ENCODE peak calls at places on chromosomes 13 and 19, in six cellular contexts. Q, K, X, W, U and Z are unnamed samples.
A peak's percentile ranks its signal among the peaks of the same experiment; 100 is the strongest.

GRCh38 chr19:30148039-30148438 is 206.0 kb downstream of the URI1 start:
- DNase-seq in W (peak; percentile 64), Q (no peak), X (no peak), K (no peak), U (no peak), Z (no peak)

GRCh38 chr19:14673088-14673487 is 1.6 kb downstream of the ADGRE3 start:
- DNase-seq in W (no peak), Q (no peak), U (no peak), K (no peak), X (no peak), Z (no peak)

GRCh38 chr13:28719656-28720055 is 886 bp upstream of the SLC46A3 start:
- DNase-seq in K (peak; percentile 48), W (peak; percentile 32), U (peak; percentile 51), Q (peak; percentile 76), X (no peak), Z (no peak)

GRCh38 chr19:5903502-5904301 is at the start of gene NDUFA11:
- DNase-seq in K (peak; percentile 98), Q (peak; percentile 97), U (peak; percentile 94), W (no peak), X (peak; percentile 98), Z (peak; percentile 93)

GRCh38 chr19:50314724-50315700 is 14.2 kb downstream of the KCNC3 start:
- DNase-seq in U (no peak), Q (no peak), K (no peak), W (no peak), X (no peak), Z (no peak)

GRCh38 chr13:25778302-25778701 is 273.5 kb downstream of the SHISA2 start:
- DNase-seq in K (no peak), Q (no peak), X (no peak), U (no peak), W (no peak), Z (no peak)

GRCh38 chr19:5354403-5354802 is 13.8 kb upstream of the PTPRS start:
- DNase-seq in U (no peak), X (no peak), K (no peak), W (no peak), Q (peak; percentile 33), Z (no peak)

GRCh38 chr19:31002852-31003251 is 346.4 kb downstream of the TSHZ3 start:
- DNase-seq in Q (no peak), K (no peak), U (no peak), X (no peak), W (no peak), Z (no peak)

GRCh38 chr19:19113040-19113541 is 25.2 kb downstream of the TMEM161A start:
- DNase-seq in U (peak; percentile 41), X (no peak), W (no peak), K (peak; percentile 38), Q (peak; percentile 64), Z (peak; percentile 56)

GRCh38 chr13:67554746-67555452 is 324.8 kb upstream of the PCDH9 start:
- DNase-seq in W (no peak), K (peak; percentile 2), X (no peak), U (no peak), Q (no peak), Z (no peak)

GRCh38 chr19:3360494-3361383 is 5.6 kb upstream of the NFIC start:
- DNase-seq in K (peak; percentile 76), Q (peak; percentile 76), W (no peak), U (no peak), X (peak; percentile 75), Z (peak; percentile 73)

GRCh38 chr19:3362217-3362907 is 4.0 kb upstream of the NFIC start:
- DNase-seq in Q (no peak), U (no peak), K (no peak), W (no peak), X (no peak), Z (no peak)

GRCh38 chr19:3359850-3360493 is 6.4 kb upstream of the NFIC start:
- DNase-seq in K (peak; percentile 69), X (no peak), U (no peak), W (no peak), Q (peak; percentile 80), Z (no peak)

GRCh38 chr19:3363841-3364500 is 2.4 kb upstream of the NFIC start:
- DNase-seq in U (no peak), X (no peak), Q (no peak), W (no peak), K (no peak), Z (no peak)

GRCh38 chr19:3361384-3362216 is 4.8 kb upstream of the NFIC start:
- DNase-seq in Q (no peak), U (no peak), K (no peak), W (no peak), X (no peak), Z (no peak)
- H3K4me3 ChIP-seq in Q (peak overlapping the region; percentile 99), U (peak overlapping the region; percentile 69), K (peak overlapping the region; percentile 86), W (peak overlapping the region; percentile 74), X (peak overlapping the region; percentile 99), Z (peak overlapping the region; percentile 71)

GRCh38 chr19:55113570-55114039 is 3.8 kb downstream of the PPP1R12C start:
- DNase-seq in U (peak; percentile 85), K (peak; percentile 74), Q (peak; percentile 96), W (no peak), X (peak; percentile 94), Z (peak; percentile 73)
- H3K4me3 ChIP-seq in U (peak overlapping the region; percentile 7), K (no peak overlapping the region), Q (no peak overlapping the region), W (no peak overlapping the region), X (no peak overlapping the region), Z (no peak overlapping the region)

DNA sequence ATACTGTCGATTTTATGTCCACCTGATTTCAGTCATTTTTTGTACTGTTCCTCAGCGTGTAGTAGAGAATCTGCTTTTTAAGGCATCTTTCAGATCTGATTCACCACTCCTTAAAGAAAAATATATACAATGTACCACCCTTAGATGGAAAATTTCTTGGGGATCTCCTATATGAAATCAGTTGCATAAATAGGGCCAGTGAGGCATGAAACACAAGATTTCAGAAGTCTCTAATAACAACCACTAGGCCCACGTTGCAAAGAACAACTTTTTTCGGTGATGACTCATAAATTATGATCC is 1.4 kb downstream of the USP12 start:
- DNase-seq in Q (no peak), K (no peak), X (no peak), U (peak; percentile 59), W (peak; percentile 72), Z (no peak)
- H3K4me3 ChIP-seq in Q (peak overlapping the region; percentile 97), K (peak overlapping the region; percentile 92), X (peak overlapping the region; percentile 93), U (peak overlapping the region; percentile 93), W (peak overlapping the region; percentile 58), Z (peak overlapping the region; percentile 83)

DNA sequence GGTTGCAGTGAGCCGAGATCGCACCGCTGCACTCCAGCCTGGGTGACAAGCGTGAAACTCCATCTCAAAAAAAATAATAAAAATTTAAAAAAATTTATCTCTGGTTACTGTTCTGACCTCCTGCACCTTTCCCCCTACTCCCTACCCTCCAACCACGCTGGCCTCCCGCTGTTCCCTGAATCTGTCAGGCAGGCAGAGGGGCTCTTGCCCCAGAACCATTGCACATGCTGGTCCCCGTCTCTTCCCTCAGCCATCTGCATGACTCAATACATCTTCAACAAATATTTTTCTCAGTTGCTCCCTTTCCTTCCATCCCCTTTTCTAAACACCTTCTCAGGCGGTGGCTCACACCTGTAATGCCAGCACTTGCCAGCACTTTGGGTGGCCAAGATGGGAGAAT is 1.1 kb upstream of the FAM187B start:
- DNase-seq in W (no peak), Q (no peak), K (no peak), X (no peak), U (no peak), Z (no peak)
- H3K4me3 ChIP-seq in W (no peak overlapping the region), Q (no peak overlapping the region), K (no peak overlapping the region), X (no peak overlapping the region), U (no peak overlapping the region), Z (no peak overlapping the region)

GRCh38 chr13:33776510-33776909 is 41.4 kb upstream of the RFC3 start:
- DNase-seq in W (no peak), K (no peak), Q (no peak), X (no peak), U (no peak), Z (no peak)
- H3K4me3 ChIP-seq in W (no peak overlapping the region), K (no peak overlapping the region), Q (no peak overlapping the region), X (no peak overlapping the region), U (no peak overlapping the region), Z (no peak overlapping the region)